ENCODE peak calls at places on chromosome 13, in four cellular contexts. L, S, O and I are unnamed samples.

GRCh38 chr13:37226966-37227365 is 121.5 kb upstream of the CSNK1A1L start:
- DNase-seq in L (no peak), O (no peak), S (no peak), I (no peak)

GRCh38 chr13:50513528-50513863 is 330.0 kb downstream of the DLEU7 start:
- DNase-seq in S (no peak), L (no peak), O (no peak), I (no peak)

GRCh38 chr13:37889811-37890210 is 20.2 kb upstream of the TRPC4 start:
- DNase-seq in L (no peak), O (no peak), S (no peak), I (no peak)

GRCh38 chr13:54682184-54682583 is 1653.6 kb downstream of the OLFM4 start:
- DNase-seq in S (no peak), O (no peak), L (no peak), I (no peak)

GRCh38 chr13:110070511-110071120 is 236.3 kb downstream of the COL4A1 start:
- DNase-seq in L (no peak), O (no peak), S (no peak), I (no peak)

GRCh38 chr13:50320297-50320862 is 305.1 kb downstream of the KCNRG start:
- DNase-seq in O (no peak), L (no peak), S (no peak), I (no peak)

GRCh38 chr13:44396963-44397580 is 23.4 kb downstream of the SERP2 start:
- DNase-seq in O (no peak), L (no peak), S (no peak), I (no peak)

GRCh38 chr13:96229356-96229755 is 139.4 kb downstream of the HS6ST3 start:
- DNase-seq in O (peak; percentile 16), S (no peak), L (no peak), I (no peak)

GRCh38 chr13:24986826-24987225 is 109.1 kb upstream of the PABPC3 start:
- DNase-seq in L (no peak), O (no peak), S (no peak), I (no peak)

GRCh38 chr13:105773887-105774538 is 761.4 kb downstream of the EFNB2 start:
- DNase-seq in L (no peak), S (no peak), O (no peak), I (no peak)

GRCh38 chr13:55893541-55893940 is 1247.2 kb upstream of the PRR20A start:
- DNase-seq in O (no peak), L (no peak), S (no peak), I (no peak)

GRCh38 chr13:65943711-65944110 is 1286.4 kb downstream of the PCDH9 start:
- DNase-seq in O (no peak), S (no peak), L (no peak), I (no peak)

GRCh38 chr13:114143806-114144605 is 11.6 kb upstream of the RASA3 start:
- DNase-seq in L (no peak), O (no peak), S (peak; percentile 65), I (peak; percentile 55)

GRCh38 chr13:41765813-41766212 is 195.1 kb downstream of the VWA8 start:
- DNase-seq in L (no peak), S (no peak), O (no peak), I (no peak)

GRCh38 chr13:103605546-103606326 is 539.5 kb upstream of the SLC10A2 start:
- DNase-seq in O (no peak), S (no peak), L (no peak), I (no peak)

GRCh38 chr13:25874907-25875306 is 176.9 kb downstream of the SHISA2 start:
- DNase-seq in O (no peak), L (no peak), S (peak; percentile 62), I (no peak)